ENCODE peak calls at places on chromosomes 11 and 22, in nine cellular contexts. One of them, this sample, is unnamed.

GRCh38 chr22:23984430-23984829 is 4.5 kb downstream of the GSTT2 start:
- DNase-seq in foreskin melanocyte: no peak
- DNase-seq in ELR: no peak
- DNase-seq in right lobe of liver: no peak
- DNase-seq in Daoy: no peak
- DNase-seq in T-cell: peak
- DNase-seq in ovary: no peak
- DNase-seq in right cardiac atrium: no peak
- DNase-seq in fibroblast of pulmonary artery: peak
- DNase-seq in this sample: peak

GRCh38 chr22:48052621-48052890 is 1290.1 kb downstream of the TBC1D22A start:
- DNase-seq in foreskin melanocyte: no peak
- DNase-seq in ELR: no peak
- DNase-seq in T-cell: no peak
- DNase-seq in ovary: no peak
- DNase-seq in Daoy: no peak
- DNase-seq in right cardiac atrium: no peak
- DNase-seq in right lobe of liver: no peak
- DNase-seq in fibroblast of pulmonary artery: no peak
- DNase-seq in this sample: no peak

GRCh38 chr11:2186669-2187266 is 15.2 kb upstream of the TH start:
- DNase-seq in ELR: peak
- DNase-seq in ovary: no peak
- DNase-seq in foreskin melanocyte: no peak
- DNase-seq in Daoy: peak
- DNase-seq in T-cell: peak
- DNase-seq in fibroblast of pulmonary artery: peak
- DNase-seq in right lobe of liver: no peak
- DNase-seq in right cardiac atrium: no peak
- DNase-seq in this sample: no peak

GRCh38 chr11:119341222-119342022 is 739 bp upstream of the C1QTNF5 start:
- DNase-seq in right cardiac atrium: peak
- DNase-seq in fibroblast of pulmonary artery: no peak
- DNase-seq in right lobe of liver: peak
- DNase-seq in ovary: no peak
- DNase-seq in Daoy: no peak
- DNase-seq in foreskin melanocyte: no peak
- DNase-seq in T-cell: no peak
- DNase-seq in ELR: no peak
- DNase-seq in this sample: no peak

GRCh38 chr11:47305734-47306483 is 36.0 kb downstream of the MADD start:
- DNase-seq in Daoy: no peak
- DNase-seq in right cardiac atrium: peak
- DNase-seq in right lobe of liver: peak
- DNase-seq in fibroblast of pulmonary artery: no peak
- DNase-seq in ovary: no peak
- DNase-seq in ELR: no peak
- DNase-seq in T-cell: no peak
- DNase-seq in foreskin melanocyte: no peak
- DNase-seq in this sample: no peak

GRCh38 chr11:2268911-2269600 is 1.3 kb downstream of the ASCL2 start:
- DNase-seq in fibroblast of pulmonary artery: peak
- DNase-seq in right cardiac atrium: peak
- DNase-seq in ELR: peak
- DNase-seq in Daoy: peak
- DNase-seq in T-cell: no peak
- DNase-seq in right lobe of liver: peak
- DNase-seq in ovary: no peak
- DNase-seq in foreskin melanocyte: no peak
- DNase-seq in this sample: peak

GRCh38 chr11:30489513-30489912 is 96.6 kb downstream of the MPPED2 start:
- DNase-seq in ovary: no peak
- DNase-seq in right lobe of liver: no peak
- DNase-seq in Daoy: no peak
- DNase-seq in fibroblast of pulmonary artery: no peak
- DNase-seq in right cardiac atrium: no peak
- DNase-seq in foreskin melanocyte: no peak
- DNase-seq in ELR: no peak
- DNase-seq in T-cell: no peak
- DNase-seq in this sample: no peak

GRCh38 chr11:122851366-122852011 is 13.2 kb downstream of the CRTAM start:
- DNase-seq in T-cell: peak
- DNase-seq in ELR: no peak
- DNase-seq in right cardiac atrium: no peak
- DNase-seq in right lobe of liver: no peak
- DNase-seq in Daoy: no peak
- DNase-seq in ovary: no peak
- DNase-seq in foreskin melanocyte: no peak
- DNase-seq in fibroblast of pulmonary artery: no peak
- DNase-seq in this sample: no peak

GRCh38 chr11:73391665-73392064 is 15.5 kb downstream of the RELT start:
- DNase-seq in Daoy: no peak
- DNase-seq in right lobe of liver: no peak
- DNase-seq in ovary: no peak
- DNase-seq in T-cell: no peak
- DNase-seq in ELR: peak
- DNase-seq in fibroblast of pulmonary artery: no peak
- DNase-seq in foreskin melanocyte: no peak
- DNase-seq in right cardiac atrium: no peak
- DNase-seq in this sample: no peak

GRCh38 chr11:45089251-45089650 is 57.2 kb upstream of the PRDM11 start:
- DNase-seq in ELR: peak
- DNase-seq in T-cell: no peak
- DNase-seq in right cardiac atrium: peak
- DNase-seq in fibroblast of pulmonary artery: peak
- DNase-seq in ovary: peak
- DNase-seq in right lobe of liver: peak
- DNase-seq in foreskin melanocyte: no peak
- DNase-seq in Daoy: peak
- DNase-seq in this sample: peak

This sample was measured in mammary epithelial cell.